ENCODE peak calls at places on chromosomes 1 and 21, in five cellular contexts. X, A, M, E and D are unnamed samples. For H3K4me1, the result is how much of the 10 kb centered on the place peaks cover.

GRCh38 chr1:19811206-19811851 is 3.8 kb downstream of the RNF186 start:
- DNase-seq in A (peak), X (peak), M (peak), E (no peak), D (peak)

GRCh38 chr1:220575718-220576497 is 48.0 kb downstream of the MARK1 start:
- DNase-seq in A (no peak), X (no peak), M (no peak), E (no peak), D (no peak)

GRCh38 chr1:228383773-228384172 is 22.9 kb downstream of the TRIM11 start:
- DNase-seq in A (no peak), X (no peak), E (no peak), M (no peak), D (no peak)

GRCh38 chr1:54882483-54882882 is 4.5 kb downstream of the DHCR24 start:
- DNase-seq in X (no peak), A (no peak), E (no peak), M (no peak), D (no peak)

GRCh38 chr1:14369526-14370213 is 228.8 kb upstream of the KAZN start:
- DNase-seq in A (no peak), M (peak), X (no peak), E (no peak), D (no peak)

GRCh38 chr1:48022306-48022705 is 25.1 kb upstream of the TRABD2B start:
- DNase-seq in E (no peak), M (no peak), X (no peak), A (no peak), D (no peak)

GRCh38 chr21:42668193-42668592 is 14.8 kb downstream of the PDE9A start:
- DNase-seq in E (peak), A (no peak), X (no peak), M (no peak), D (no peak)

GRCh38 chr1:38624341-38625039 is 235.1 kb downstream of the RRAGC start:
- DNase-seq in X (no peak), A (no peak), M (no peak), E (no peak), D (no peak)

GRCh38 chr1:192225713-192226112 is 67.5 kb downstream of the RGS18 start:
- DNase-seq in A (no peak), X (no peak), M (no peak), E (no peak), D (peak)

GRCh38 chr1:246724001-246724724 is at the start of gene SCCPDH:
- DNase-seq in A (peak), M (peak), X (peak), E (peak), D (peak)

GRCh38 chr1:67682659-67683197 is 2.3 kb upstream of the GADD45A start:
- DNase-seq in A (no peak), M (no peak), E (no peak), X (no peak), D (peak)

GRCh38 chr1:4109626-4109940 is 209.5 kb upstream of the C1orf174 start:
- DNase-seq in X (no peak), E (no peak), M (no peak), A (no peak), D (no peak)

GRCh38 chr1:185894806-185895205 is 160.6 kb downstream of the HMCN1 start:
- DNase-seq in M (no peak), A (no peak), X (no peak), E (no peak), D (no peak)

GRCh38 chr1:246450485-246451251 is 56.4 kb downstream of the SMYD3 start:
- DNase-seq in M (no peak), E (no peak), X (peak), A (peak), D (peak)

GRCh38 chr1:2277741-2278488 is 49.8 kb downstream of the SKI start:
- DNase-seq in X (no peak), E (peak), A (no peak), M (no peak), D (no peak)

GRCh38 chr1:154911691-154912550 is 24.6 kb downstream of the PMVK start:
- DNase-seq in E (no peak), A (no peak), M (no peak), X (no peak), D (no peak)

GRCh38 chr1:161185282-161185682 is 8.0 kb upstream of the B4GALT3 start:
- DNase-seq in M (peak), X (peak), E (no peak), A (no peak), D (peak)

GRCh38 chr1:85330206-85330605 is 53.8 kb upstream of the BCL10 start:
- DNase-seq in E (no peak), A (no peak), X (no peak), M (no peak), D (no peak)

GRCh38 chr1:227556288-227556687 is 7.1 kb upstream of the ZNF678 start:
- DNase-seq in M (no peak), E (no peak), X (no peak), A (no peak), D (no peak)

GRCh38 chr1:160103658-160104519 is 5.5 kb upstream of the IGSF8 start:
- DNase-seq in X (no peak), M (no peak), E (no peak), A (no peak), D (no peak)

GRCh38 chr1:176605151-176605550 is 142.2 kb downstream of the PAPPA2 start:
- DNase-seq in A (no peak), X (no peak), M (no peak), E (no peak), D (no peak)

GRCh38 chr1:213014642-213015041 is 1.0 kb downstream of the ANGEL2 start:
- DNase-seq in X (peak), E (no peak), A (peak), M (no peak), D (peak)

GRCh38 chr1:27356628-27357280 is 10.0 kb downstream of the MAP3K6 start:
- DNase-seq in M (no peak), X (peak), A (peak), E (peak), D (no peak)

GRCh38 chr1:2107586-2108212 is 57.5 kb downstream of the PRKCZ start:
- DNase-seq in X (no peak), E (peak), M (no peak), A (no peak), D (no peak)

GRCh38 chr1:53246261-53247134 is 8.2 kb upstream of the MAGOH start:
- DNase-seq in E (no peak), A (no peak), X (no peak), M (no peak), D (no peak)

GRCh38 chr1:61081637-61082335 is 575 bp upstream of the NFIA start:
- DNase-seq in M (no peak), X (peak), E (peak), A (peak), D (peak)

GRCh38 chr1:207025144-207025880 is 7.2 kb downstream of the C1orf116 start:
- DNase-seq in M (no peak), X (no peak), A (peak), E (no peak), D (no peak)

GRCh38 chr21:41222247-41223068 is 54.5 kb downstream of the BACE2 start:
- DNase-seq in E (no peak), M (no peak), X (no peak), A (no peak), D (no peak)

GRCh38 chr1:110677526-110677925 is 2.8 kb upstream of the KCNA3 start:
- DNase-seq in E (no peak), M (no peak), A (no peak), X (no peak), D (no peak)

GRCh38 chr1:218344814-218345672 is at the start of gene TGFB2:
- DNase-seq in A (peak), X (no peak), E (no peak), M (no peak), D (peak)

DNA sequence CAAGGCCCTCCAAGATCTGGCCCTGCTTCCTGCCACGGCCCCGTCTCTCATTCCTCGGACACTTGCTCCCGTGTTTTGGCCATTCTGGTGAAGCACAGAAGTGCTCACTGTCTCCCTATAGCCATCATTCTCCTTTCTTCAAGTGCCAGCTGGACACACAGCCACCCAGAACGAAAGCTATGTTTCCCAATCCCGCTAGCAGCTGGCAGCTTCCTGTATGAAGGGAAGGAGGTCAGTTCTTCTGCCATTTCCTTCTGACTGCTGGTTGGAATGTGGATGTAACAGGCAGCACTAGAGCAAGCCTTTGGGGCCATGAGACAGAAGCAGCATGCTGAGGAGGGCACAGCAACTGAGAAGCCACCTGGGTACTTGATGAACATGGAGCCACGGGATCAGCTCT is 82.8 kb downstream of the TGFBR3 start:
- DNase-seq in E (no peak), X (no peak), A (no peak), M (no peak), D (no peak)
- H3K4me1 ChIP-seq in E (under half), X (under half), A (under half), M (under half), D (under half)

GRCh38 chr1:197731449-197731848 is 43.8 kb downstream of the DENND1B start:
- DNase-seq in M (no peak), E (no peak), A (no peak), X (no peak), D (no peak)
- TF ChIP-seq CTCF in M (no peak), E (no peak), A (no peak), X (no peak), D (no peak)

GRCh38 chr1:33031506-33031905 is 5.2 kb downstream of the AK2 start:
- DNase-seq in X (no peak), M (no peak), A (no peak), E (no peak), D (no peak)
- H3K27ac ChIP-seq in X (no peak), M (no peak), A (no peak), E (peak), D (no peak)

DNA sequence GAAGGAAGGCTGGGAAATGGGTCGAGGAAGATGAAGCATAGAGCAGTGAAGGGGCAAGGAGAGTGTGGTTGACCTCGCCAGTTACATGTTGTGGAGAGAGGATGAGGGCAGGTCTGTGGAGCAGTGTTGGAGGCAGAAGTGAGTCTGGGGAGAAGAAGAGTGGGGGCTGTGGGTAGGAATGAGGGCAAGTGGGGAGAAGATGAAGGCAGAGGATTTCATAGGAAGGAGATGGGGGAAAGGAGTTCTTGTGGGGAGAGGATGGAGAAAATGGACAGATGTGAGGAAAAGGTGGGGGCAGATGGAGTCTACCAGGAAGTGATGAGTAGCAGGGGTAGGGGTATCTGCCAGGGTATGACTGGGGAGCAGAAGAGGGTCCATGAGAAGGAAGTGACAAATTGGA is 3.6 kb downstream of the ARMH1 start:
- DNase-seq in M (no peak), A (no peak), E (no peak), X (no peak), D (no peak)
- H3K4me1 ChIP-seq in M (under half), A (under half), E (half or more), X (under half), D (under half)

DNA sequence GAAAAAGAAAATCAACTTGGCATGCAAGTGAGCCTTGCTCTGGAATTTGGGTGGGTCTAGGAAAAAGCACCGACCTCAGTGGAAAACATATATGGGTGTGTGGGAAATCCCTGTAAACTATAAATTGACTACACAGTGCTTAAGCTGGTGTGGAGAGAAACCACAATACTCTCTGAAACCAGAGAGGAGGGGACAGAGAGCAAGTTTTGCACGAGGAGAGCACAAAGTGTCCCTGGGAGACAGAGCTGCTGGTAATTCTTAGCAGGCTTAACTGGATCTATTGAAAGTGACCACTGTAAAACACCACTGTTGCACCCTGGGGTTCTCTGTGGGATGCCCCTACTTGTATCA is 12.8 kb downstream of the KCNJ15 start:
- DNase-seq in E (no peak), X (no peak), A (peak), M (no peak), D (no peak)
- TF ChIP-seq CTCF in E (no peak), X (no peak), A (no peak), M (no peak), D (no peak)

GRCh38 chr1:89897347-89898133 is 76.7 kb downstream of the LRRC8D start:
- DNase-seq in A (no peak), X (no peak), E (no peak), M (no peak), D (peak)

GRCh38 chr1:89892816-89893215 is 72.0 kb downstream of the LRRC8D start:
- DNase-seq in M (no peak), X (no peak), A (no peak), E (no peak), D (no peak)

GRCh38 chr1:89894210-89894668 is 73.4 kb downstream of the LRRC8D start:
- DNase-seq in A (no peak), E (no peak), M (no peak), X (no peak), D (peak)

GRCh38 chr1:89896105-89896942 is 75.5 kb downstream of the LRRC8D start:
- DNase-seq in M (no peak), X (no peak), E (no peak), A (no peak), D (no peak)

DNA sequence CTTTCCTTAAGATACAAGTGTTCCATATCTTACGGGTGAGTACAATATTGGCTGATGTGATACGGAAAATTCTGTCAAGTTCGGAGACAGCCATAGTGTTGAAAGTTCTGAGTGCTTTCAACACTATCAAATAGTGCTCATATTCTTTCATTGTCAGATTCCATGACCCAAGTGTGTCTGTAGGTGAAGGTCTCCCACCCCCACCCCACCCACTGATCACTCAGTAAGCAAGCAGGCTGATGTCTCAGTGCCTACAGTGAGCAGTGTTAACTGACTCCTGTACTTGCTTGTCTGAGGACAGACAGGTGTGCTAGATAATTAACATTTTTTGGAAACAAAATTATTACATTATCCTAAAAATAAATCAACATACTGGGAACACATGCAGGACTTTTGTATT is 74.0 kb downstream of the LRRC8D start:
- DNase-seq in E (no peak), M (no peak), A (no peak), X (no peak), D (no peak)
- H3K27ac ChIP-seq in E (no peak), M (no peak), A (no peak), X (peak), D (no peak)

GRCh38 chr1:94215955-94216354 is 21.4 kb downstream of the ARHGAP29 start:
- DNase-seq in X (no peak), A (no peak), E (no peak), M (no peak), D (no peak)

GRCh38 chr1:94218332-94218731 is 19.1 kb downstream of the ARHGAP29 start:
- DNase-seq in X (no peak), E (no peak), A (no peak), M (no peak), D (no peak)
- H3K4me1 ChIP-seq in X (under half), E (under half), A (under half), M (under half), D (under half)

GRCh38 chr1:172332230-172332629 is 88.3 kb upstream of the C1orf105 start:
- DNase-seq in M (no peak), X (no peak), E (no peak), A (no peak), D (no peak)
- TF ChIP-seq CTCF in M (no peak), X (no peak), E (no peak), A (no peak), D (no peak)